ENCODE peak calls at places on chromosomes 12 and 14, in nine cellular contexts. V is sigmoid colon, D is H1, Q is HCT116, X is spleen, O is Panc1, T is breast epithelium, E is upper lobe of left lung, J is GM23338. G is an unnamed sample. For H3K4me1, the result is how much of the 10 kb centered on the place peaks cover.

GRCh38 chr12:14931359-14931758 is 7.0 kb downstream of the ERP27 start:
- DNase-seq in V (no peak), D (no peak), Q (no peak), X (no peak), O (no peak), T (no peak), E (no peak), J (no peak), G (no peak)

GRCh38 chr12:57717846-57718640 is 20.5 kb downstream of the AGAP2 start:
- DNase-seq in V (no peak), D (no peak), Q (no peak), X (no peak), O (no peak), T (no peak), E (no peak), J (no peak), G (no peak)

GRCh38 chr12:83472350-83472749 is 785.6 kb downstream of the TMTC2 start:
- DNase-seq in V (no peak), D (no peak), Q (no peak), X (no peak), O (no peak), T (no peak), E (no peak), J (no peak), G (no peak)

GRCh38 chr14:27845241-27845850 is 921.2 kb upstream of the FOXG1 start:
- DNase-seq in V (no peak), D (no peak), Q (no peak), X (peak), O (no peak), T (peak), E (peak), J (peak), G (no peak)

GRCh38 chr12:64671682-64672081 is 61.4 kb downstream of the RASSF3 start:
- DNase-seq in V (no peak), D (no peak), Q (no peak), X (no peak), O (no peak), T (no peak), E (no peak), J (no peak), G (no peak)

GRCh38 chr14:103509864-103510263 is 12.8 kb downstream of the CKB start:
- DNase-seq in V (peak), D (no peak), Q (no peak), X (peak), O (no peak), T (peak), E (no peak), J (no peak), G (no peak)

GRCh38 chr12:112179936-112180335 is 54.6 kb downstream of the TRAFD1 start:
- DNase-seq in V (no peak), D (no peak), Q (no peak), X (peak), O (no peak), T (peak), E (no peak), J (no peak), G (no peak)

GRCh38 chr12:64582111-64582510 is 28.2 kb upstream of the RASSF3 start:
- DNase-seq in V (peak), D (no peak), Q (no peak), X (no peak), O (no peak), T (no peak), E (no peak), J (no peak), G (no peak)

GRCh38 chr14:94701854-94702370 is 68.0 kb downstream of the GSC start:
- DNase-seq in V (no peak), D (no peak), Q (no peak), X (no peak), O (no peak), T (no peak), E (no peak), J (no peak), G (no peak)

GRCh38 chr14:92514844-92515509 is 1.4 kb downstream of the RIN3 start:
- DNase-seq in V (peak), D (no peak), Q (no peak), X (peak), O (no peak), T (no peak), E (no peak), J (no peak), G (no peak)

GRCh38 chr12:12442548-12443071 is 85.7 kb downstream of the BORCS5 start:
- DNase-seq in V (no peak), D (no peak), Q (peak), X (no peak), O (no peak), T (no peak), E (no peak), J (no peak), G (no peak)

GRCh38 chr12:132866251-132866828 is 21.1 kb downstream of the CHFR start:
- DNase-seq in V (no peak), D (no peak), Q (no peak), X (no peak), O (no peak), T (no peak), E (no peak), J (peak), G (no peak)

GRCh38 chr12:105385141-105385540 is 54.6 kb downstream of the C12orf75 start:
- DNase-seq in V (no peak), D (no peak), Q (no peak), X (no peak), O (no peak), T (no peak), E (no peak), J (no peak), G (no peak)

GRCh38 chr14:21039585-21040369 is 2.4 kb upstream of the RNASE7 start:
- DNase-seq in V (peak), D (no peak), Q (peak), X (peak), O (no peak), T (no peak), E (no peak), J (peak), G (peak)

GRCh38 chr12:52018448-52019122 is 11.8 kb downstream of the TAMALIN start:
- DNase-seq in V (no peak), D (no peak), Q (no peak), X (no peak), O (no peak), T (no peak), E (no peak), J (no peak), G (no peak)

GRCh38 chr14:77543240-77543551 is 44.6 kb upstream of the ISM2 start:
- DNase-seq in V (no peak), D (no peak), Q (no peak), X (no peak), O (no peak), T (no peak), E (no peak), J (no peak), G (no peak)

GRCh38 chr14:33512201-33512600 is 438.7 kb downstream of the EGLN3 start:
- DNase-seq in V (no peak), D (no peak), Q (no peak), X (no peak), O (no peak), T (no peak), E (no peak), J (no peak), G (no peak)

GRCh38 chr12:77591959-77592358 is 238.7 kb upstream of the NAV3 start:
- DNase-seq in V (no peak), D (no peak), Q (no peak), X (no peak), O (no peak), T (no peak), E (no peak), J (peak), G (no peak)

GRCh38 chr12:68012712-68013111 is 23.5 kb downstream of the IFNG-AS1 start:
- DNase-seq in V (no peak), D (no peak), Q (no peak), X (no peak), O (no peak), T (no peak), E (no peak), J (no peak), G (no peak)

GRCh38 chr12:98725481-98726247 is 80.6 kb downstream of the APAF1 start:
- DNase-seq in V (no peak), D (no peak), Q (peak), X (no peak), O (no peak), T (no peak), E (no peak), J (peak), G (no peak)

GRCh38 chr12:2988494-2988893 is 29.3 kb downstream of the TEAD4 start:
- DNase-seq in V (no peak), D (no peak), Q (no peak), X (no peak), O (no peak), T (no peak), E (no peak), J (no peak), G (no peak)

GRCh38 chr14:80987235-80988032 is 32.0 kb downstream of the TSHR start:
- DNase-seq in V (peak), D (peak), Q (peak), X (no peak), O (peak), T (peak), E (no peak), J (peak), G (peak)

GRCh38 chr14:79091381-79091963 is 921.3 kb downstream of the NRXN3 start:
- DNase-seq in V (no peak), D (no peak), Q (no peak), X (no peak), O (no peak), T (no peak), E (no peak), J (peak), G (no peak)

DNA sequence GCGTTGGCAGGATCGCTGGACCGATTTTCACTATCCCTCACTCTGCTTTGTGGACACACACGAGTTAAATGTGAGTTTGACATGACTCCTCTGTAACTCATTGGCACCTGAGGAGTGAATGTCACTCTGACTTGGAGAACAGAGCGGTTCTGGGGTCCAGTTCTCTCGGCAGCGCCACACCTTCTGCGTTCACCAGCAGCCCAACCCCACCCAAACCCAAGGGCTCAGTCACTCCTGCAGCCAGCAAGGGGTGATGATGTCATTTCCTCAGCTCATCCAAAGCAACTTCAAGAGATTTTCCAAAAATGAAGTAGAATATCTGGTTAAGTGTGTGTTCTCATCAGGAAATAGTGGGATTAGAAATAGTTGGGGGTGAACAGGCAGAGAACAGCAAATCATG is 36.3 kb downstream of the ADGRD1 start:
- DNase-seq in V (peak), D (no peak), Q (no peak), X (peak), O (no peak), T (no peak), E (no peak), J (no peak), G (no peak)
- H3K4me1 ChIP-seq in V (under half), D (under half), Q (under half), X (under half), O (under half), T (under half), E (under half), J (under half), G (under half)

GRCh38 chr14:23009939-23010718 is at the start of gene C14orf93:
- DNase-seq in V (peak), D (no peak), Q (no peak), X (peak), O (peak), T (peak), E (peak), J (peak), G (peak)
- TF ChIP-seq POLR2AphosphoS5 in V (peak), D (no peak), Q (peak), X (peak), O (peak), T (no peak), E (no peak), J (no peak), G (peak)

DNA sequence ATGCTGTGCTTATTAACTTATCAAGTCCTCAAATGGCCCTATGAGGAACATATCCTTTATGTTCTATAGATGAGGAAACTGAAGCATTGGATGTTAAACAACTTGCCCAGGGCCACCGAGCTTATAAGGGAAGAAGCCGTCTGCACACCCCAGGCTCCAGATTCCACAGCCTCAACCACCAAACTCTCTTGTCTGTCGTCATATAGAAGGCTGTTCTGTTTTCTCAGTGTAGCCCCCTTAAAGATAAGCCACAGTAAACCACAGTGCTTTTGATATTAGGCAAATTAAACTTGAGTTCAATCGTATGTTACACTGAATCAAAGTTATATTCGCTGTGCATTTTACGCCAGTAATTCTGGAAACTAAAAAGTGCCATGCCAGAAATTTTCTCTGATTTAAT is 116.7 kb downstream of the PRKCH start:
- DNase-seq in V (no peak), D (no peak), Q (no peak), X (no peak), O (no peak), T (no peak), E (no peak), J (no peak), G (no peak)
- H3K4me1 ChIP-seq in V (under half), D (under half), Q (under half), X (half or more), O (under half), T (under half), E (under half), J (under half), G (under half)

GRCh38 chr12:85278598-85279448 is 1.2 kb upstream of the ALX1 start:
- DNase-seq in V (no peak), D (no peak), Q (no peak), X (peak), O (no peak), T (no peak), E (peak), J (peak), G (no peak)
- TF ChIP-seq POLR2AphosphoS5 in V (no peak), D (no peak), Q (no peak), X (no peak), O (no peak), T (no peak), E (no peak), J (no peak), G (no peak)

DNA sequence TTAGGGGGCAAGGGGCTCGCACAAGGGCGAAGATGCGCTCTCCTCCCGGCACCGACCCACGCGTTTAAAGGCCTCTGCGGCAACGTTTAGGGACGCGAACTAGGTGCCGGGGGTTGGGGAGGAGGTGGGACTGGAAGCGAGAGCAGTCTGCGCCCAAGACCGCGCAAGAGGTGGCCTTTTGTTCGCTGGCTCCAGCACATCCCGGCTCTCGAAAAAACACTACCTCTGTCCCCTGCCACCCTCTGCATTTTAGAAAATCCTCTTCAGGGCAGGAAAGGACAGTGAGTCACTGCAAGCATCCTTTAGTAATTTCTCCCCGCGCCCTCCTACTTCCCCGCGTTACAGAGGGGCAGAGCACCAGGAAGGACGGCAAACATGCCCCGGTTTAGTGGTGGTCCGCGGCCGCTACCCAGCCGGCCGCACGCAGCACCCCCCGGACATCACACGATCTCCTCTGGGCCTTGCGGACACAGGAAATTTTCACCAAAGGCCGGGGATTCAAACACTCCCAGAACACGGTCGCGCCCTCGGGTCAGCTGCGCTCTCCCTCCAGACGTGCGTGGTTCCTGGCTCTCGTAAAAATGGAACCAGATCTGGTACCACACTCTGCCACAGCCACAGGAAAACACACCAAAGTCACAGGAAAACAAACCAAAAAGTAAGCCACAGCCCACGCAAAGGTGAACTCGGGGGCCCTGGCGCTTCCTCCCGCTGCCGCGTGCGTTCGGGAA is 1.1 kb downstream of the SLC38A1 start:
- DNase-seq in V (no peak), D (no peak), Q (no peak), X (peak), O (no peak), T (no peak), E (peak), J (no peak), G (no peak)
- H3K4me1 ChIP-seq in V (half or more), D (under half), Q (under half), X (half or more), O (under half), T (under half), E (under half), J (half or more), G (half or more)

DNA sequence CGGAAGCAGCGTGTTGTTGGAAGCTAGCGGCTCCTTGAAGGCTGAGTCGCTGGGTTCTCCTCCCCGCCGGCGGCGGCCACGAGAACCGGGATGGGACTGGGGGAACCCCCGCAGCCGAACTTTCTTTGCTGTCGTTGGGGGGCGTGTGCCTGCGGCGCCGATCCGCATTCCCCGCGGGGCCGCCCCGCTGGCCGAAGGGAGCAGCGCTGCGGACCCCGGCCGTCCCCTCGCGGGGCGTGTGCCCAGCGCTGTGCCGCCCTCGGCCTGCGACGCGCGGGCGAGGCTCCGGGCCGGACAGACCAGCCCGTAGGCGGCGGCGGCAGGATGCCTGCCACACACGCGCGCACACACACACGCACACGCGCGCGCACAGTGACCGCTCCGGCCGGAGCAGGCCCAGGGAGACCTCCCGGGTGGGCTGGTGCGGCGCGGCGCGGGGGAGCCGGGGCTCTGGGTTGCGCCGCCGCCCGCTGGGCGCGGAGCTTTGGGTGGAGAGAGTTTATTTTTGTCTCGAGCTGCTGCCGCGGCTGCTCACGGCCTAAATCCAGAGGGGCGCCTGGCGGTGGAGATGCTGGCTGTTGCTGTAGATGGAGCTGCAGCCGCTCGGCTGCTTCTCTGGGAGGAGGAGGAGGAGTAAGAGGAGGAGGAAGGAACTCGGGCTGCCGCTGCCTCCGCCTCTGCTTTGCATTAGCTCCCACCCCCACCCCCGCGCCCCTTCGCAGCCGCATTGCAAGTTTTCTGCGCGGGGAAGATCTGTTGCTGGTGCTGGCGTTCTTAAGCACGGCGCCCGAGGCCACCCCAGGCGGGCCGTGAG is at the start of gene SAMD4A:
- DNase-seq in V (peak), D (no peak), Q (no peak), X (peak), O (no peak), T (peak), E (peak), J (peak), G (peak)
- TF ChIP-seq POLR2AphosphoS5 in V (peak), D (no peak), Q (peak), X (peak), O (no peak), T (peak), E (peak), J (no peak), G (peak)

GRCh38 chr12:53497461-53497860 is 1.8 kb downstream of the MAP3K12 start:
- DNase-seq in V (no peak), D (no peak), Q (no peak), X (no peak), O (no peak), T (no peak), E (no peak), J (no peak), G (no peak)
- H3K4me1 ChIP-seq in V (under half), D (under half), Q (under half), X (half or more), O (under half), T (under half), E (half or more), J (under half), G (under half)

GRCh38 chr12:49552014-49552413 is 13.2 kb downstream of the KCNH3 start:
- DNase-seq in V (no peak), D (no peak), Q (no peak), X (no peak), O (no peak), T (no peak), E (no peak), J (no peak), G (no peak)

GRCh38 chr12:49550853-49551252 is 12.0 kb downstream of the KCNH3 start:
- DNase-seq in V (no peak), D (no peak), Q (no peak), X (no peak), O (no peak), T (no peak), E (no peak), J (no peak), G (no peak)

GRCh38 chr12:49548822-49549648 is 10.2 kb downstream of the KCNH3 start:
- DNase-seq in V (no peak), D (no peak), Q (no peak), X (no peak), O (no peak), T (no peak), E (peak), J (peak), G (peak)

GRCh38 chr12:49548481-49548821 is 9.6 kb downstream of the KCNH3 start:
- DNase-seq in V (no peak), D (no peak), Q (no peak), X (no peak), O (no peak), T (no peak), E (no peak), J (no peak), G (no peak)

GRCh38 chr12:49549735-49550710 is 11.2 kb downstream of the KCNH3 start:
- DNase-seq in V (no peak), D (no peak), Q (no peak), X (no peak), O (no peak), T (no peak), E (peak), J (no peak), G (no peak)
- TF ChIP-seq POLR2AphosphoS5 in V (no peak), D (no peak), Q (no peak), X (no peak), O (no peak), T (no peak), E (no peak), J (no peak), G (no peak)

GRCh38 chr12:6522193-6522592 is 12.1 kb upstream of the GAPDH start:
- DNase-seq in V (no peak), D (no peak), Q (no peak), X (no peak), O (no peak), T (no peak), E (no peak), J (no peak), G (no peak)
- H3K4me1 ChIP-seq in V (under half), D (under half), Q (under half), X (under half), O (under half), T (under half), E (under half), J (under half), G (under half)

DNA sequence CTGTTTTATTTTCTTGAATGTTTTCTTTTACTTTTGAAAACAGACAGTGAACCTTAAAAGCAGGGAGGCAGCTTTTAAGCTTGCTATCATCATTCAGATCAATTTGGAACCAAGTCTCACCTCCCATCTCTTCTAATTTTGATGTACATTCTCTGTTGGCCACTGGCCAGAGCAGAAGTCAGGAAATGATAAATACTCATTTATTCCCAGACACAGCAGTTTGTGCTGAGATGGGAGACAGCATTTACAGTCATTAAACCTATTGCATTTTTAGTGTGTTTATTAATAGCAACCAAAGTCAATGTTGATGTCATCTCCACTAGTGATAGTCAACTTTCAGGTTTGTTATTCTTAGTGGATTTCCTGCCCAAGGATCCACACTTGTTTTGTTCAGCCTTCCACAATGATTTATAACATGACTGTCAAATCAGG is 320.0 kb upstream of the ATP2B1 start:
- DNase-seq in V (no peak), D (no peak), Q (no peak), X (no peak), O (no peak), T (no peak), E (no peak), J (no peak), G (no peak)
- TF ChIP-seq POLR2AphosphoS5 in V (no peak), D (no peak), Q (no peak), X (no peak), O (no peak), T (no peak), E (no peak), J (no peak), G (no peak)

G was measured in transverse colon.